ENCODE peak calls at places on chromosomes 3 and 15, in seven cellular contexts. X is coronary artery, K is thoracic aorta, M is fibroblast of pulmonary artery, E is uterus, T is tibial nerve, N is astrocyte of the spinal cord. W is an unnamed sample.

GRCh38 chr3:114902691-114903101 is 244.4 kb downstream of the ZBTB20 start:
- DNase-seq in T (no peak), N (no peak), M (no peak), X (no peak), E (no peak), K (no peak), W (no peak)

GRCh38 chr15:78811124-78811824 is at the start of gene ADAMTS7:
- DNase-seq in T (peak; percentile 42), N (peak; percentile 65), M (peak; percentile 75), K (no peak), X (peak; percentile 83), E (peak; percentile 72), W (peak; percentile 76)

GRCh38 chr3:129699199-129699598 is 92.7 kb upstream of the PLXND1 start:
- DNase-seq in N (peak; percentile 17), X (no peak), T (no peak), E (no peak), M (no peak), K (no peak), W (no peak)

GRCh38 chr15:88700716-88701115 is 61.9 kb downstream of the ISG20 start:
- DNase-seq in M (no peak), E (no peak), K (no peak), N (no peak), X (peak; percentile 45), T (no peak), W (no peak)

GRCh38 chr3:171558183-171558696 is 98.0 kb upstream of the TNIK start:
- DNase-seq in N (no peak), E (no peak), X (no peak), M (no peak), K (no peak), T (no peak), W (no peak)

GRCh38 chr3:164451083-164451910 is 627.0 kb downstream of the SI start:
- DNase-seq in N (no peak), M (peak; percentile 9), K (no peak), T (peak; percentile 28), X (no peak), E (peak; percentile 44), W (peak; percentile 39)

GRCh38 chr3:41716391-41716910 is 245.5 kb downstream of the ULK4 start:
- DNase-seq in M (peak; percentile 48), T (no peak), X (no peak), N (peak; percentile 55), E (no peak), K (no peak), W (peak; percentile 68)

GRCh38 chr15:80234883-80235282 is 17.1 kb downstream of the CTXND1 start:
- DNase-seq in E (no peak), X (peak; percentile 70), M (peak; percentile 50), K (no peak), N (no peak), T (peak; percentile 16), W (peak; percentile 31)

GRCh38 chr3:3258281-3258680 is 78.8 kb upstream of the CRBN start:
- DNase-seq in T (no peak), K (no peak), X (no peak), M (no peak), N (no peak), E (no peak), W (no peak)

GRCh38 chr3:169945313-169945712 is 21.3 kb upstream of the SEC62 start:
- DNase-seq in M (peak; percentile 12), N (peak; percentile 5), X (no peak), T (peak; percentile 21), E (no peak), K (no peak), W (peak; percentile 24)

GRCh38 chr15:98724017-98724416 is 75.7 kb downstream of the IGF1R start:
- DNase-seq in X (no peak), E (no peak), T (no peak), M (no peak), N (no peak), K (no peak), W (no peak)

GRCh38 chr3:187165144-187165543 is 25.8 kb upstream of the RPL39L start:
- DNase-seq in E (peak; percentile 42), M (peak; percentile 74), X (no peak), K (no peak), T (peak; percentile 62), N (peak; percentile 64), W (peak; percentile 75)

GRCh38 chr3:13010770-13011169 is 62.5 kb downstream of the IQSEC1 start:
- DNase-seq in X (no peak), M (no peak), K (no peak), N (no peak), E (no peak), T (no peak), W (no peak)

GRCh38 chr3:13011369-13012227 is 61.6 kb downstream of the IQSEC1 start:
- DNase-seq in K (no peak), M (no peak), E (no peak), N (no peak), T (no peak), X (no peak), W (peak; percentile 35)

GRCh38 chr3:13013151-13013561 is 60.1 kb downstream of the IQSEC1 start:
- DNase-seq in T (no peak), K (no peak), M (no peak), X (no peak), E (no peak), N (no peak), W (no peak)

GRCh38 chr3:13013595-13013993 is 59.6 kb downstream of the IQSEC1 start:
- DNase-seq in K (no peak), E (no peak), T (no peak), N (no peak), X (no peak), M (no peak), W (no peak)

DNA sequence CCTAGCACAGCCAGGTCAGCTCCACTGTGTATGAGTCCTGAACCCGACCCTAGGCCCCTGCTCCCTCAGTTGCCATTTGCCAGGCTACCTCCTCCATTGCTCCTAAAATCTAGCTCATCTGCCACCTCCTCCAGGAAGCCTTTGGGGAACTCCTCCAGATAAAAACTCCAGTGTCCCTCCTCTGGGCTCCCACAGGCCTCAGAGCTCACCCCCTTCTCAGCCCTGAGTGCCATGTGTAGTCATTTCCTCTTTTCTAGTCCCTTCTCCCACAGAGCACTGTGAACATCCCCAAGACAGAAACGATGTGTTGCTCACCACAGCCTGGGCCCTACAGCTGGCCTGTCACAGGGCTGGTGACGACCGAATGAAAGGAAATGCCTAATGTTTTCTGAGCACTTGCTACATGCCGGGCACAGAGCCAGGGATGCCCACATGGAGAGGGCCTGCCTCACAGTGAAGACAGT is 61.0 kb downstream of the IQSEC1 start:
- DNase-seq in N (no peak), T (peak; percentile 81), X (no peak), M (peak; percentile 49), K (no peak), E (no peak), W (no peak)
- H3K4me3 ChIP-seq in N (no peak overlapping the region), T (no peak overlapping the region), X (no peak overlapping the region), M (no peak overlapping the region), K (no peak overlapping the region), E (no peak overlapping the region), W (no peak overlapping the region)

GRCh38 chr3:128572013-128572412 is 78.6 kb downstream of the RPN1 start:
- DNase-seq in X (no peak), K (no peak), E (no peak), T (no peak), N (no peak), M (no peak), W (no peak)

GRCh38 chr3:128567141-128567540 is 74.1 kb upstream of the GATA2 start:
- DNase-seq in K (no peak), X (no peak), M (no peak), E (no peak), T (no peak), N (no peak), W (no peak)

GRCh38 chr3:128567705-128568356 is 74.8 kb upstream of the GATA2 start:
- DNase-seq in N (no peak), E (no peak), T (no peak), X (no peak), K (no peak), M (no peak), W (no peak)

GRCh38 chr3:128569756-128570155 is 76.8 kb upstream of the GATA2 start:
- DNase-seq in M (no peak), K (no peak), E (no peak), X (no peak), N (no peak), T (no peak), W (no peak)

GRCh38 chr3:128568602-128569490 is 75.8 kb upstream of the GATA2 start:
- DNase-seq in M (peak; percentile 52), X (no peak), T (no peak), N (no peak), K (no peak), E (no peak), W (no peak)
- H3K4me3 ChIP-seq in M (no peak overlapping the region), X (no peak overlapping the region), T (no peak overlapping the region), N (no peak overlapping the region), K (no peak overlapping the region), E (no peak overlapping the region), W (no peak overlapping the region)

GRCh38 chr3:43695443-43695842 is 4.7 kb downstream of the ABHD5 start:
- DNase-seq in N (peak; percentile 48), X (no peak), E (no peak), K (no peak), M (peak; percentile 88), T (no peak), W (peak; percentile 89)
- H3K4me3 ChIP-seq in N (no peak overlapping the region), X (no peak overlapping the region), E (no peak overlapping the region), K (no peak overlapping the region), M (no peak overlapping the region), T (no peak overlapping the region), W (no peak overlapping the region)

GRCh38 chr15:89795996-89796395 is 18.7 kb downstream of the ANPEP start:
- DNase-seq in T (no peak), X (no peak), N (no peak), E (no peak), M (no peak), K (no peak), W (no peak)
- H3K4me3 ChIP-seq in T (no peak overlapping the region), X (no peak overlapping the region), N (no peak overlapping the region), E (no peak overlapping the region), M (no peak overlapping the region), K (no peak overlapping the region), W (no peak overlapping the region)

DNA sequence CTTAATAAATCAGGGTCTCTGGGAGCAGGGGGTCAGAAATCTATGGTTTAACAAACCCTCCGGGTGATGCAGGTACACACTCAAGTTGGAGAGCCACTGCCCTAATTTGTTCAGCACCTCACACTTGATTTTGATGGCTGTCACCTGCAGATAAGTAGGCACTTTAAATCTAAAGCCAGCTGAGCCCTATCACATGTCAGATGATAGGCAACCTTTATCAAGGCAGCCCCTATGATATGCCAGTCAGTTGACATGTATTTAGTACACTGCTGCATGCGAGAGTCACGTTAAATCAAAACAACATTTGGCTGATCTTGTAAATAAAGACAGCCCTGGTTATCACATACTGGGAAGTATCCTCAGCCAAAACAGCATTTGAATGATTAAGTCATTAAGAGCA is 104.4 kb upstream of the MCTP2 start:
- DNase-seq in N (no peak), X (no peak), M (no peak), E (no peak), K (no peak), T (no peak), W (no peak)
- H3K4me3 ChIP-seq in N (no peak overlapping the region), X (no peak overlapping the region), M (no peak overlapping the region), E (no peak overlapping the region), K (no peak overlapping the region), T (no peak overlapping the region), W (no peak overlapping the region)

GRCh38 chr3:50664959-50665602 is 9.6 kb upstream of the DOCK3 start:
- DNase-seq in N (no peak), K (no peak), X (no peak), T (no peak), M (no peak), E (no peak), W (no peak)
- H3K4me3 ChIP-seq in N (no peak overlapping the region), K (no peak overlapping the region), X (no peak overlapping the region), T (no peak overlapping the region), M (no peak overlapping the region), E (no peak overlapping the region), W (no peak overlapping the region)